ENCODE peak calls at places on chromosomes 5 and 9, in eight cellular contexts. One of them, this sample, is unnamed.

GRCh38 chr9:31032206-31032605 is 1352.2 kb upstream of the ACO1 start:
- DNase-seq in mesendoderm: no peak
- DNase-seq in adrenal gland: no peak
- DNase-seq in neuronal stem cell: no peak
- DNase-seq in sigmoid colon: no peak
- DNase-seq in stomach: no peak
- DNase-seq in cardiac muscle cell: no peak
- DNase-seq in GM23248: no peak
- DNase-seq in this sample: no peak

GRCh38 chr5:151123897-151124751 is 33.5 kb downstream of the ANXA6 start:
- DNase-seq in mesendoderm: no peak
- DNase-seq in adrenal gland: peak
- DNase-seq in neuronal stem cell: no peak
- DNase-seq in sigmoid colon: peak
- DNase-seq in stomach: peak
- DNase-seq in cardiac muscle cell: no peak
- DNase-seq in GM23248: peak
- DNase-seq in this sample: no peak

GRCh38 chr9:10228082-10228481 is 384.7 kb downstream of the PTPRD start:
- DNase-seq in mesendoderm: no peak
- DNase-seq in adrenal gland: no peak
- DNase-seq in neuronal stem cell: no peak
- DNase-seq in sigmoid colon: no peak
- DNase-seq in stomach: no peak
- DNase-seq in cardiac muscle cell: no peak
- DNase-seq in GM23248: no peak
- DNase-seq in this sample: no peak

GRCh38 chr5:137733011-137733410 is 2.9 kb downstream of the KLHL3 start:
- DNase-seq in mesendoderm: no peak
- DNase-seq in adrenal gland: no peak
- DNase-seq in neuronal stem cell: no peak
- DNase-seq in sigmoid colon: no peak
- DNase-seq in stomach: no peak
- DNase-seq in cardiac muscle cell: no peak
- DNase-seq in GM23248: no peak
- DNase-seq in this sample: no peak

GRCh38 chr9:136204838-136205706 is at the start of gene LHX3:
- DNase-seq in mesendoderm: no peak
- DNase-seq in adrenal gland: peak
- DNase-seq in neuronal stem cell: peak
- DNase-seq in sigmoid colon: no peak
- DNase-seq in stomach: no peak
- DNase-seq in cardiac muscle cell: peak
- DNase-seq in GM23248: peak
- DNase-seq in this sample: no peak

GRCh38 chr5:135490245-135491037 is 38.3 kb upstream of the TIFAB start:
- DNase-seq in mesendoderm: no peak
- DNase-seq in adrenal gland: no peak
- DNase-seq in neuronal stem cell: no peak
- DNase-seq in sigmoid colon: no peak
- DNase-seq in stomach: no peak
- DNase-seq in cardiac muscle cell: peak
- DNase-seq in GM23248: no peak
- DNase-seq in this sample: no peak

GRCh38 chr5:93019896-93020295 is 561.1 kb downstream of the NR2F1-AS1 start:
- DNase-seq in mesendoderm: no peak
- DNase-seq in adrenal gland: no peak
- DNase-seq in neuronal stem cell: no peak
- DNase-seq in sigmoid colon: no peak
- DNase-seq in stomach: no peak
- DNase-seq in cardiac muscle cell: no peak
- DNase-seq in GM23248: no peak
- DNase-seq in this sample: no peak

GRCh38 chr9:109297899-109298298 is 23.0 kb downstream of the EPB41L4B start:
- DNase-seq in mesendoderm: no peak
- DNase-seq in adrenal gland: no peak
- DNase-seq in neuronal stem cell: no peak
- DNase-seq in sigmoid colon: no peak
- DNase-seq in stomach: no peak
- DNase-seq in cardiac muscle cell: no peak
- DNase-seq in GM23248: peak
- DNase-seq in this sample: no peak

GRCh38 chr5:125409101-125409495 is 662.7 kb upstream of the ZNF608 start:
- DNase-seq in mesendoderm: no peak
- DNase-seq in adrenal gland: no peak
- DNase-seq in neuronal stem cell: peak
- DNase-seq in sigmoid colon: no peak
- DNase-seq in stomach: no peak
- DNase-seq in cardiac muscle cell: no peak
- DNase-seq in GM23248: peak
- DNase-seq in this sample: no peak

GRCh38 chr5:125409496-125410351 is 663.3 kb upstream of the ZNF608 start:
- DNase-seq in mesendoderm: peak
- DNase-seq in adrenal gland: no peak
- DNase-seq in neuronal stem cell: peak
- DNase-seq in sigmoid colon: no peak
- DNase-seq in stomach: no peak
- DNase-seq in cardiac muscle cell: peak
- DNase-seq in GM23248: peak
- DNase-seq in this sample: no peak

GRCh38 chr5:125412051-125412560 is 665.7 kb upstream of the ZNF608 start:
- DNase-seq in mesendoderm: peak
- DNase-seq in adrenal gland: peak
- DNase-seq in neuronal stem cell: no peak
- DNase-seq in sigmoid colon: peak
- DNase-seq in stomach: no peak
- DNase-seq in cardiac muscle cell: peak
- DNase-seq in GM23248: peak
- DNase-seq in this sample: peak

GRCh38 chr5:125411163-125412050 is 665.0 kb upstream of the ZNF608 start:
- DNase-seq in mesendoderm: peak
- DNase-seq in adrenal gland: peak
- DNase-seq in neuronal stem cell: no peak
- DNase-seq in sigmoid colon: peak
- DNase-seq in stomach: peak
- DNase-seq in cardiac muscle cell: peak
- DNase-seq in GM23248: peak
- DNase-seq in this sample: peak

GRCh38 chr5:125410501-125411162 is 664.2 kb upstream of the ZNF608 start:
- DNase-seq in mesendoderm: no peak
- DNase-seq in adrenal gland: no peak
- DNase-seq in neuronal stem cell: no peak
- DNase-seq in sigmoid colon: no peak
- DNase-seq in stomach: no peak
- DNase-seq in cardiac muscle cell: no peak
- DNase-seq in GM23248: peak
- DNase-seq in this sample: no peak
- H3K27ac ChIP-seq in mesendoderm: no peak
- H3K27ac ChIP-seq in adrenal gland: peak
- H3K27ac ChIP-seq in neuronal stem cell: peak
- H3K27ac ChIP-seq in sigmoid colon: peak
- H3K27ac ChIP-seq in stomach: peak
- H3K27ac ChIP-seq in cardiac muscle cell: peak
- H3K27ac ChIP-seq in GM23248: peak
- H3K27ac ChIP-seq in this sample: peak

GRCh38 chr9:114098021-114098659 is 952 bp downstream of the KIF12 start:
- DNase-seq in mesendoderm: peak
- DNase-seq in adrenal gland: no peak
- DNase-seq in neuronal stem cell: peak
- DNase-seq in sigmoid colon: no peak
- DNase-seq in stomach: peak
- DNase-seq in cardiac muscle cell: peak
- DNase-seq in GM23248: peak
- DNase-seq in this sample: no peak

GRCh38 chr9:114097613-114098020 is 1.5 kb downstream of the KIF12 start:
- DNase-seq in mesendoderm: no peak
- DNase-seq in adrenal gland: no peak
- DNase-seq in neuronal stem cell: no peak
- DNase-seq in sigmoid colon: no peak
- DNase-seq in stomach: peak
- DNase-seq in cardiac muscle cell: no peak
- DNase-seq in GM23248: peak
- DNase-seq in this sample: no peak

GRCh38 chr9:114096041-114096511 is 3.0 kb downstream of the KIF12 start:
- DNase-seq in mesendoderm: peak
- DNase-seq in adrenal gland: no peak
- DNase-seq in neuronal stem cell: no peak
- DNase-seq in sigmoid colon: peak
- DNase-seq in stomach: no peak
- DNase-seq in cardiac muscle cell: no peak
- DNase-seq in GM23248: no peak
- DNase-seq in this sample: no peak

GRCh38 chr9:114098660-114099522 is at the start of gene KIF12:
- DNase-seq in mesendoderm: peak
- DNase-seq in adrenal gland: no peak
- DNase-seq in neuronal stem cell: peak
- DNase-seq in sigmoid colon: no peak
- DNase-seq in stomach: peak
- DNase-seq in cardiac muscle cell: peak
- DNase-seq in GM23248: peak
- DNase-seq in this sample: peak

DNA sequence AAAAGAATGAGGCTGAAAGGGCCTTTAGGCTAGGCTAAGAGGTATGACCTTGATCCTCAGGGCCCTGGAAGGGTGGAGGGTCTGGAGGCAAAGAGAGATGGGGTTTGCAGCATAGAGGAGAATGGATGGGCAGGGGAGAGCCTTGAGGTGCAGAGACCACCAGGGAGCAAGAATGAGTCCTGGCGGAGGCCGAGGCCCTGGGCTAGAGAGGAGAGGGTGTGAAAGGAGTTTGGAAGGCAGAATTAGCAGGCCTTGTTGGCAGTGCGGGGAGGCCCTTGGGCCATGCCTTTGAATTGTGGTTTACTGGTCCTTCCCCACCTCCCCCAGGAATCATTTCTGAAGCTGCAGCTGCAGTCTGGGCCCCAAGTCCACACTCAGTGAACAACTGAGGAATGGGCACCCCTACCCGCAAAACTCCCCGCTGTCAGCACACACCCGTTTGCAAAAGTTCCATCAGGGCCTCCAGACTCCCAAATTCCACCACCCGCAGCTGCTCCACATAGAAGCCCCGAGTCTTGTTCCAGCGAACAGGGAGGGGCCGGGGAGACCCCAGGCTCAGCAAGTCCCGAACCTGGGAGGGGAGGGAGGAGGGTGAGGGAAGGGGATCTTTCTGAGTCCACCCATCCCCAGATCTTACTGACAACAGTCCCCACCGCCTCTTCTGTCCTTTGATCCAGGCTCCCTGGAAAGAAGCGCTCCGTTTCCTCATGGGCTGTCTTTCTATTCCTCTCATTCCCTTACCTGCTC is 2.1 kb downstream of the KIF12 start:
- DNase-seq in mesendoderm: no peak
- DNase-seq in adrenal gland: no peak
- DNase-seq in neuronal stem cell: no peak
- DNase-seq in sigmoid colon: no peak
- DNase-seq in stomach: no peak
- DNase-seq in cardiac muscle cell: no peak
- DNase-seq in GM23248: no peak
- DNase-seq in this sample: no peak
- H3K27ac ChIP-seq in mesendoderm: no peak
- H3K27ac ChIP-seq in adrenal gland: no peak
- H3K27ac ChIP-seq in neuronal stem cell: no peak
- H3K27ac ChIP-seq in sigmoid colon: no peak
- H3K27ac ChIP-seq in stomach: no peak
- H3K27ac ChIP-seq in cardiac muscle cell: no peak
- H3K27ac ChIP-seq in GM23248: no peak
- H3K27ac ChIP-seq in this sample: no peak

GRCh38 chr5:113295111-113295539 is 139.7 kb downstream of the TSSK1B start:
- DNase-seq in mesendoderm: no peak
- DNase-seq in adrenal gland: no peak
- DNase-seq in neuronal stem cell: no peak
- DNase-seq in sigmoid colon: no peak
- DNase-seq in stomach: no peak
- DNase-seq in cardiac muscle cell: no peak
- DNase-seq in GM23248: no peak
- DNase-seq in this sample: no peak

GRCh38 chr5:113293613-113294340 is 141.0 kb downstream of the TSSK1B start:
- DNase-seq in mesendoderm: peak
- DNase-seq in adrenal gland: peak
- DNase-seq in neuronal stem cell: no peak
- DNase-seq in sigmoid colon: no peak
- DNase-seq in stomach: no peak
- DNase-seq in cardiac muscle cell: peak
- DNase-seq in GM23248: peak
- DNase-seq in this sample: no peak

GRCh38 chr5:113294341-113295110 is 140.3 kb downstream of the TSSK1B start:
- DNase-seq in mesendoderm: peak
- DNase-seq in adrenal gland: peak
- DNase-seq in neuronal stem cell: peak
- DNase-seq in sigmoid colon: peak
- DNase-seq in stomach: peak
- DNase-seq in cardiac muscle cell: peak
- DNase-seq in GM23248: peak
- DNase-seq in this sample: peak

GRCh38 chr5:113293068-113293571 is 141.7 kb downstream of the TSSK1B start:
- DNase-seq in mesendoderm: peak
- DNase-seq in adrenal gland: no peak
- DNase-seq in neuronal stem cell: no peak
- DNase-seq in sigmoid colon: no peak
- DNase-seq in stomach: no peak
- DNase-seq in cardiac muscle cell: peak
- DNase-seq in GM23248: peak
- DNase-seq in this sample: no peak

GRCh38 chr5:113292535-113292934 is 142.3 kb downstream of the TSSK1B start:
- DNase-seq in mesendoderm: no peak
- DNase-seq in adrenal gland: no peak
- DNase-seq in neuronal stem cell: no peak
- DNase-seq in sigmoid colon: no peak
- DNase-seq in stomach: no peak
- DNase-seq in cardiac muscle cell: peak
- DNase-seq in GM23248: peak
- DNase-seq in this sample: no peak
- H3K27ac ChIP-seq in mesendoderm: no peak
- H3K27ac ChIP-seq in adrenal gland: no peak
- H3K27ac ChIP-seq in neuronal stem cell: no peak
- H3K27ac ChIP-seq in sigmoid colon: no peak
- H3K27ac ChIP-seq in stomach: no peak
- H3K27ac ChIP-seq in cardiac muscle cell: no peak
- H3K27ac ChIP-seq in GM23248: no peak
- H3K27ac ChIP-seq in this sample: no peak

GRCh38 chr5:109370343-109370742 is 39.4 kb downstream of the PJA2 start:
- DNase-seq in mesendoderm: no peak
- DNase-seq in adrenal gland: no peak
- DNase-seq in neuronal stem cell: no peak
- DNase-seq in sigmoid colon: no peak
- DNase-seq in stomach: no peak
- DNase-seq in cardiac muscle cell: no peak
- DNase-seq in GM23248: no peak
- DNase-seq in this sample: no peak

GRCh38 chr5:109359643-109360042 is 50.1 kb downstream of the PJA2 start:
- DNase-seq in mesendoderm: no peak
- DNase-seq in adrenal gland: no peak
- DNase-seq in neuronal stem cell: no peak
- DNase-seq in sigmoid colon: no peak
- DNase-seq in stomach: no peak
- DNase-seq in cardiac muscle cell: no peak
- DNase-seq in GM23248: no peak
- DNase-seq in this sample: no peak

GRCh38 chr5:109365653-109366052 is 44.1 kb downstream of the PJA2 start:
- DNase-seq in mesendoderm: no peak
- DNase-seq in adrenal gland: no peak
- DNase-seq in neuronal stem cell: no peak
- DNase-seq in sigmoid colon: no peak
- DNase-seq in stomach: no peak
- DNase-seq in cardiac muscle cell: no peak
- DNase-seq in GM23248: peak
- DNase-seq in this sample: no peak

DNA sequence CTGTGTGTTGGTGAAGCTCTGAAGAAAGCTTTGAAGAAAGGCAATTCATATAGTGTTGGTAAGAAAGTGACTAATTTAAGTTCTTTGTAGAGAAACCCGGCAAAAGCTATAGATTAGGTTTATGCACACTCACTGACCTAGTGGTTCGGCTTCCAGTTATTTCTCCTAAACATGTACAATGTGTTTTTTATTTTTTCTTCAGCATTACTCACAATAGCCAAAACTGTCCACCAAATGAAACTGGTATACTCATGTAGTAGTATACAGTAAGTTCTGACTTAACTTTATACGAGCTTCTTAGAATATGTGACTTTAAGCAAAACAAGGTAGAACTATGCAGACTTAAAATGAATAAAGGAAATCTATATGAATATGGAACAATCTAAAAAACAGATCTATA is 44.8 kb downstream of the PJA2 start:
- DNase-seq in mesendoderm: no peak
- DNase-seq in adrenal gland: no peak
- DNase-seq in neuronal stem cell: no peak
- DNase-seq in sigmoid colon: no peak
- DNase-seq in stomach: no peak
- DNase-seq in cardiac muscle cell: no peak
- DNase-seq in GM23248: no peak
- DNase-seq in this sample: no peak
- H3K27ac ChIP-seq in mesendoderm: no peak
- H3K27ac ChIP-seq in adrenal gland: no peak
- H3K27ac ChIP-seq in neuronal stem cell: no peak
- H3K27ac ChIP-seq in sigmoid colon: no peak
- H3K27ac ChIP-seq in stomach: no peak
- H3K27ac ChIP-seq in cardiac muscle cell: no peak
- H3K27ac ChIP-seq in GM23248: no peak
- H3K27ac ChIP-seq in this sample: no peak

This sample was measured in caudate nucleus.